ENCODE peak calls at places on chromosomes 1 and 21, in ten cellular contexts. M, H, V, J, Y, Z, C, E, F and L are unnamed samples.

GRCh38 chr1:33758698-33759097 is 105.2 kb upstream of the HMGB4 start:
- DNase-seq in C (no peak), M (no peak), V (no peak), Y (no peak), E (no peak), J (no peak), H (peak), Z (no peak), F (no peak), L (peak)

GRCh38 chr1:40708750-40709099 is 17.2 kb downstream of the NFYC start:
- DNase-seq in Z (peak), V (no peak), Y (peak), M (no peak), H (peak), E (peak), J (peak), F (peak), C (no peak), L (peak)

GRCh38 chr1:65820983-65821382 is 28.3 kb downstream of the PDE4B start:
- DNase-seq in E (peak), H (peak), Y (peak), M (peak), F (no peak), J (no peak), V (no peak), C (no peak), Z (no peak), L (peak)

GRCh38 chr1:39779137-39779536 is 8.0 kb upstream of the OXCT2 start:
- DNase-seq in E (no peak), V (no peak), C (no peak), Y (no peak), M (no peak), F (no peak), H (no peak), Z (no peak), J (no peak), L (no peak)

GRCh38 chr1:22547186-22547817 is 16.0 kb upstream of the EPHA8 start:
- DNase-seq in H (no peak), Z (no peak), C (no peak), F (no peak), M (no peak), V (no peak), E (no peak), J (no peak), Y (no peak), L (no peak)

GRCh38 chr1:205967555-205968335 is 24.5 kb upstream of the SLC26A9 start:
- DNase-seq in V (no peak), Z (no peak), H (peak), J (no peak), C (no peak), F (no peak), M (peak), Y (no peak), E (peak), L (no peak)

GRCh38 chr1:5200006-5200405 is 545.6 kb downstream of the AJAP1 start:
- DNase-seq in C (no peak), V (no peak), J (no peak), F (no peak), Y (no peak), E (no peak), Z (no peak), H (no peak), M (no peak), L (no peak)

GRCh38 chr21:27134513-27134912 is 167.6 kb upstream of the ADAMTS5 start:
- DNase-seq in C (no peak), H (peak), Y (peak), M (peak), J (no peak), E (no peak), F (no peak), V (no peak), Z (peak), L (no peak)

GRCh38 chr1:101260531-101260930 is 23.7 kb downstream of the S1PR1 start:
- DNase-seq in H (peak), M (no peak), Z (no peak), F (no peak), J (no peak), V (peak), E (peak), Y (no peak), C (no peak), L (peak)

GRCh38 chr1:20380175-20380574 is 89.5 kb downstream of the VWA5B1 start:
- DNase-seq in Y (no peak), M (no peak), V (no peak), Z (no peak), F (no peak), E (no peak), C (no peak), J (no peak), H (no peak), L (no peak)

GRCh38 chr21:43289442-43289841 is 120.6 kb downstream of the CRYAA start:
- DNase-seq in E (no peak), H (no peak), Y (no peak), J (no peak), C (no peak), Z (no peak), V (no peak), F (no peak), M (no peak), L (no peak)

GRCh38 chr1:180181996-180182675 is 27.5 kb downstream of the QSOX1 start:
- DNase-seq in V (no peak), Z (no peak), H (no peak), J (no peak), C (no peak), E (no peak), M (no peak), F (no peak), Y (no peak), L (no peak)

GRCh38 chr1:44604167-44604955 is 69.9 kb downstream of the TMEM53 start:
- DNase-seq in H (no peak), C (no peak), V (no peak), Y (no peak), F (no peak), Z (no peak), M (no peak), J (no peak), E (no peak), L (no peak)

GRCh38 chr1:111833334-111833733 is 77.6 kb downstream of the DDX20 start:
- DNase-seq in M (peak), E (peak), Y (peak), V (no peak), C (no peak), F (peak), H (peak), Z (no peak), J (no peak), L (peak)

GRCh38 chr1:47650205-47650604 is 212.4 kb downstream of the FOXD2 start:
- DNase-seq in Y (peak), E (peak), H (peak), F (no peak), J (no peak), C (peak), V (peak), Z (no peak), M (peak), L (peak)

GRCh38 chr1:221699582-221700519 is 42.0 kb downstream of the DUSP10 start:
- DNase-seq in E (no peak), J (no peak), C (no peak), F (no peak), V (no peak), Z (no peak), H (peak), M (no peak), Y (no peak), L (peak)

GRCh38 chr1:241639653-241640148 is 468 bp downstream of the CHML start:
- DNase-seq in M (peak), F (peak), V (peak), Z (peak), H (no peak), E (no peak), J (no peak), Y (peak), C (peak), L (peak)

GRCh38 chr21:44955141-44955802 is 15.4 kb downstream of the SLX9 start:
- DNase-seq in C (no peak), F (no peak), Z (no peak), V (no peak), M (no peak), E (no peak), H (peak), Y (peak), J (no peak), L (peak)

GRCh38 chr1:165879946-165880345 is 52.5 kb downstream of the UCK2 start:
- DNase-seq in F (no peak), M (no peak), H (no peak), J (no peak), V (no peak), Y (no peak), E (no peak), Z (no peak), C (no peak), L (no peak)

GRCh38 chr1:232176222-232176621 is 453.7 kb downstream of the SIPA1L2 start:
- DNase-seq in E (no peak), M (no peak), C (no peak), Z (no peak), V (no peak), H (no peak), F (no peak), Y (no peak), J (no peak), L (no peak)
- H3K4me2 ChIP-seq in E (no peak), M (no peak), C (no peak), Z (no peak), V (no peak), H (no peak), F (no peak), Y (no peak), J (no peak), L (no peak)

GRCh38 chr1:154862927-154863701 is 7.0 kb downstream of the KCNN3 start:
- DNase-seq in J (no peak), E (no peak), Z (no peak), Y (no peak), H (no peak), F (peak), C (no peak), V (no peak), M (no peak), L (no peak)
- H3K9ac ChIP-seq in J (no peak), E (no peak), Z (no peak), Y (no peak), H (no peak), F (no peak), C (no peak), V (no peak), M (no peak), L (peak)

DNA sequence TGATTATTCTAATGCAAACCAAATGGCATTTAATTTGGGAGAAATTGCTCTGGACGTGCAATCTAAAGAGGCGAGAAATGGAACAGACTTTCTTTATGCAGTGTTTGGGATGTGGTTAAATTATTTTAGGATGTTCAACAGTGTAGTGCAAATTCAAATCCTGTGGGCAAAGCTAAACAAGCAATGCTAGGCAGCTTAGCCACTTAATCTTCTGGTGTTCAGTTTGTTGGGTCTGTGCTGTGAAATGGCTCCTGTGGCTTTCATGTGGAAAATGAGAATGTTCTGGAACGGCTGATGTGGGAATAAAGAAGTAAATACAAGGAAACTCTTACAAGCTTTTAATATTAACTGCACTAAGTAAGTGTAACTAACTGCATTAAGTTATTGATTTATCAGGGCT is 766.6 kb downstream of the ADGRL2 start:
- DNase-seq in V (no peak), E (no peak), Z (no peak), H (no peak), J (no peak), C (no peak), Y (no peak), F (no peak), M (no peak), L (peak)
- H3K4me2 ChIP-seq in V (no peak), E (no peak), Z (no peak), H (no peak), J (no peak), C (no peak), Y (no peak), F (no peak), M (no peak), L (no peak)

GRCh38 chr1:207397525-207397926 is 56.6 kb upstream of the CR2 start:
- DNase-seq in E (peak), V (no peak), Z (no peak), Y (no peak), F (no peak), H (no peak), C (peak), M (no peak), J (no peak), L (peak)

GRCh38 chr1:207396360-207396759 is 57.8 kb upstream of the CR2 start:
- DNase-seq in V (no peak), J (no peak), E (no peak), M (no peak), Z (no peak), Y (no peak), C (no peak), F (no peak), H (no peak), L (no peak)

GRCh38 chr1:207389728-207390464 is 64.2 kb upstream of the CR2 start:
- DNase-seq in J (no peak), F (no peak), M (peak), E (peak), Z (no peak), C (no peak), V (peak), H (peak), Y (peak), L (peak)

GRCh38 chr1:207388721-207389120 is 65.4 kb upstream of the CR2 start:
- DNase-seq in E (no peak), H (no peak), Y (no peak), C (no peak), V (peak), J (no peak), F (no peak), M (no peak), Z (no peak), L (no peak)

GRCh38 chr1:207393610-207394009 is 60.5 kb upstream of the CR2 start:
- DNase-seq in F (no peak), V (peak), C (no peak), M (peak), E (peak), H (peak), J (no peak), Y (peak), Z (no peak), L (peak)
- H3K9ac ChIP-seq in F (no peak), V (no peak), C (no peak), M (no peak), E (peak), H (no peak), J (no peak), Y (no peak), Z (no peak), L (peak)

DNA sequence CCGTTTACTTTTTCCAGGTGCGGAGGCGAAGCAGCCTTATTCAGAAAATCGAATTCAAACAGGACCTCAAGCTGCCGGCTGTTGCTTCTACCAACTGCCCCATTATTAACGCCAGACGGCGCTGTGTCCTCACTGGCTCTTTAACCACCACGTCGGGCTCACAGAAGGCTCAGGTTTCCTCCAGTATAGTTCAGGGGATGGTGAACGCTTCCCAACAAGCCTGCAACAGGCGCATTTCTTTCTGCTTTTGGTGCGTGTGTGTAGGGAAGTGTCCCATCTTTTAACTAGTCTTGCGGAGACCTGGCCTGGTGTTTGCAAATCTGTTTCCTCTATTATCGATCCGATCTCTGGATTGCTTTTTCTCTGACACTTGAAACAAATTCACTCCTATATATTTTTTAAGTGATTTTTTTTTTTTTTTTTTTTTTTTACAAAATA is 791 bp upstream of the STUM start:
- DNase-seq in C (peak), Y (peak), H (peak), F (peak), V (peak), Z (peak), J (peak), E (peak), M (peak), L (peak)
- H3K4me2 ChIP-seq in C (peak), Y (no peak), H (no peak), F (peak), V (no peak), Z (no peak), J (peak), E (peak), M (no peak), L (no peak)

DNA sequence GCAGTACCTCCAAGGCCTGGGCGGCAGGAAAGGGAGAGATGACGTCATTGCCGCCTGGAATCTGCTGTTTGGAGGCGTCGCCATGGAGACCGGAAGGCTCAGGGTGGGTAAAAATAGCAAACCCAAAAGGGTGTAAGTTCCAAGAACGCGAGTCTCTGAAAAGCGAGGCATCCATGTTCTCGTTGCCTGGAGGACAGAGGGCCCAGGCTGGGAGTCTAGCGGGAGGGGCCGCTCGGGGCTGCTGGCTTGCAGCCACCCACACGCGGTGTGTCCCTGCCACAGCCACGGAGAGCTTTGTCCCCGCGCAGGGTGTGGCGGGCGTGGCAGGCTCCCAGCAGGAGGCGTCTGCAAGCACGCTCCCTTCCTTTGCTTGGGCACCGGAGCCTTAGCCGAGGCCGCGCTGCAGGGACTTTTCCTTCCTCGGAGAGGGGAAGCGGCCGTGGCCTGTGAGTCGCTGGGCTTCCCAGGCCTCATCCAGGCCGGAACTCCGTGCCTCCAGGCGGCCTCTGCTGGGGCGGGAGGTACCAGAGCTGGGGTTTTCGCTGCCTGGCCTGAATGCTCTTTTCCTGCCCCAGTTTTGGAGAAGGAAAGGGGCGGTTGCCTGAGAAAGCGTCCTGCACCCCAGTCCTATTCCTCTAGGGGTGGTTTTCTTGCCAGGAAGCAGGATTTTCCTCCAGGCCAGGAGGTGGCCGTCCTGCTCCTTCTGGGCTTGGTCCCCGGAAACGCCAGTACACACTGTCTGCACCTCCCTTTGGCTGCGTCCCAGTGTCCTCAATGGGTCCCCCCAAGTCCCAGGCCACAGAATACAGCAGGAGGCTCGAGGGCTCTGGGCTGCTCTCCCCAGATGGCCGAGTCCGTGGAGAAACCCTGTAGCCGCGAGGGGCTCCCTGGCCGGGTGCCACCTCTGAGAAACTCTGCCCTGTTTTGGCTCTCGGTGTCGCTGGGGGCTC is 15.3 kb upstream of the SKI start:
- DNase-seq in Y (peak), V (peak), E (peak), J (no peak), H (peak), M (peak), F (peak), C (peak), Z (peak), L (peak)
- H3K9ac ChIP-seq in Y (peak), V (peak), E (peak), J (no peak), H (peak), M (peak), F (peak), C (peak), Z (peak), L (peak)